ENCODE peak calls at places on chromosomes 12 and 14, in six cellular contexts. Y is left ventricle myocardium inferior, R is suprapubic skin, S is fibroblast of pulmonary artery, Z is IMR-90, X is Caco-2. P is an unnamed sample.

GRCh38 chr12:18868673-18869072 is 130.8 kb downstream of the CAPZA3 start:
- DNase-seq in Y (no peak), R (no peak), Z (peak), X (no peak), S (peak), P (peak)

GRCh38 chr14:99098199-99098598 is 173.8 kb downstream of the BCL11B start:
- DNase-seq in Y (no peak), S (no peak), R (no peak), Z (no peak), X (no peak), P (no peak)

GRCh38 chr14:56816575-56817391 is 6.5 kb upstream of the OTX2 start:
- DNase-seq in Z (no peak), S (no peak), R (no peak), Y (no peak), X (no peak), P (no peak)

GRCh38 chr12:72295101-72295500 is 22.9 kb downstream of the TRHDE start:
- DNase-seq in R (no peak), S (no peak), Z (peak), Y (no peak), X (no peak), P (no peak)

GRCh38 chr12:69052613-69053408 is 119.8 kb upstream of the CPM start:
- DNase-seq in Z (peak), X (peak), R (no peak), Y (no peak), S (peak), P (peak)

GRCh38 chr14:74558655-74559054 is 53.4 kb downstream of the LTBP2 start:
- DNase-seq in X (no peak), R (no peak), Y (no peak), S (peak), Z (peak), P (peak)

GRCh38 chr14:100037351-100037750 is 27.9 kb upstream of the EVL start:
- DNase-seq in Z (peak), R (no peak), X (no peak), Y (no peak), S (peak), P (peak)

GRCh38 chr14:94050231-94050880 is 24.2 kb downstream of the OTUB2 start:
- DNase-seq in X (no peak), Z (no peak), R (no peak), Y (peak), S (no peak), P (no peak)

GRCh38 chr12:13112968-13113367 is 9.5 kb upstream of the GSG1 start:
- DNase-seq in R (no peak), S (no peak), Z (no peak), Y (no peak), X (no peak), P (no peak)

GRCh38 chr12:122322501-122322900 is 56.2 kb upstream of the VPS33A start:
- DNase-seq in Z (peak), X (no peak), Y (no peak), R (no peak), S (peak), P (no peak)

GRCh38 chr12:96824074-96824837 is 82.8 kb upstream of the NEDD1 start:
- DNase-seq in S (no peak), Z (no peak), R (no peak), Y (no peak), X (no peak), P (no peak)

GRCh38 chr12:96824838-96825236 is 82.2 kb upstream of the NEDD1 start:
- DNase-seq in R (no peak), S (no peak), Y (no peak), Z (no peak), X (no peak), P (no peak)

GRCh38 chr12:96829354-96829753 is 77.7 kb upstream of the NEDD1 start:
- DNase-seq in R (no peak), X (no peak), S (no peak), Y (no peak), Z (no peak), P (no peak)

GRCh38 chr12:96831346-96831745 is 75.7 kb upstream of the NEDD1 start:
- DNase-seq in Z (no peak), Y (no peak), R (no peak), S (no peak), X (no peak), P (no peak)

DNA sequence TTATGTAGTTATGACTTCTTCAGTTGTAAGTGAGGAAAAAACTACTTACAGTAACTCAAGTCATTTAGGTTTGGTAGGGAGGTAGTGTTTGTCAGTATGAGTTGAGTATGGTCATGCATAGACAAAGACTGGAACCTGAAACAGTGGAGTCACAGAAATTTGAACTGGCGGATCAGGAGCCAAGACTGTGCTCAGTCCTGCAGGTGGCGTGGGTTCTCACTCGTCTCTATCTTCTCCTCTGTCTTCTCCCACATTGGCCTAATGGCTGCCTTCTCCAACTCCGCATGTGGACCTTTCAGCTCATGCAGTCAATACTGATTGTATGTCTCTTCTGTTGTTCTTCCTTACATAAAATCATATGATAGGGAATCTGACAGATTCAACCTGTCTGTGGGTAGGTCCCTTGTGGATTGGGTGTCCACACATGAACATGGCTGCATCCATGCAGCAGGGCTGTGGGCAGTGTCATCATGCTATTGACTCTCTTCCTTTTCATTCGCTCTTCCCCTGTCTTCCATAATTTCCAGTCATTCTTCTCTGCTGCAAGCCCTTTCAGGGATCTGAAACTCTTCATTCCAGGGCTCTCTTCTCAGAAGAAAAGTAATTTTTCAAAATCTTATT is 78.8 kb upstream of the NEDD1 start:
- DNase-seq in S (no peak), Y (no peak), R (no peak), X (no peak), Z (no peak), P (no peak)
- TF ChIP-seq CTCF in S (no peak), Y (no peak), R (no peak), X (no peak), Z (no peak), P (peak)

GRCh38 chr14:24307575-24308341 is at the start of gene CIDEB:
- DNase-seq in Y (peak), Z (peak), X (peak), S (peak), R (no peak), P (peak)
- H3K4me3 ChIP-seq in Y (no peak), Z (no peak), X (peak), S (no peak), R (no peak), P (no peak)

GRCh38 chr14:101082036-101082435 is 178.5 kb upstream of the RTL1 start:
- DNase-seq in Y (no peak), Z (no peak), R (no peak), S (no peak), X (no peak), P (no peak)
- TF ChIP-seq CTCF in Y (no peak), Z (no peak), R (no peak), S (no peak), X (no peak), P (no peak)

GRCh38 chr12:6200266-6201198 is at the start of gene CD9:
- DNase-seq in Z (no peak), R (no peak), S (peak), Y (peak), X (peak), P (no peak)

GRCh38 chr12:6202846-6203245 is 2.6 kb downstream of the CD9 start:
- DNase-seq in Z (no peak), S (no peak), Y (no peak), X (no peak), R (no peak), P (no peak)

GRCh38 chr12:6201775-6202292 is 1.6 kb downstream of the CD9 start:
- DNase-seq in X (no peak), Y (no peak), Z (no peak), R (no peak), S (no peak), P (no peak)

GRCh38 chr12:6201199-6201608 is 1.0 kb downstream of the CD9 start:
- DNase-seq in S (no peak), R (no peak), Z (no peak), Y (no peak), X (peak), P (no peak)

DNA sequence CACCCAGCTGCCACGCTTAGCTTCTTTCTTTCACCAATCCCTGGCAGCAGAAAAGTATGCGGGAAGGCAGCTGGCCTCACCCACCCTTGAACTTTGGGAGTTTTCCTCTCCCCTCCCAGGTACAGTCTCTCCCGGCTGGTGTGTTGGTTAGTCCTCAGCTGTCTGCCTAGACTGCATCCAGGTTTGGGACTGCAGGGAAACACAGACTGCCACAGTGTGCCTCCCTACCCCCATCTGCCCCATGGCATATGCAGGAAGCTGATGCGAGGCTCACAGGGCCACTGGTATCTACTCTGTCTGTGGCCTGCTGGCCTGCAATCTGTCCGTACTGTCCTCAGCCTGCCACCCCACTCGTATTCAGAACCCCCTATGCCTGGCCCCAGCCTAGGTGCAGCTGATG is 2.1 kb downstream of the CD9 start:
- DNase-seq in S (no peak), R (no peak), Z (no peak), Y (no peak), X (no peak), P (no peak)
- H3K4me3 ChIP-seq in S (peak), R (peak), Z (no peak), Y (peak), X (no peak), P (no peak)

GRCh38 chr12:49340095-49340870 is 3.3 kb upstream of the C1QL4 start:
- DNase-seq in S (no peak), R (peak), Y (no peak), Z (no peak), X (no peak), P (no peak)

GRCh38 chr12:49341777-49342065 is 4.7 kb upstream of the C1QL4 start:
- DNase-seq in X (no peak), Y (no peak), R (no peak), S (no peak), Z (no peak), P (no peak)

GRCh38 chr12:49340971-49341776 is 4.2 kb upstream of the C1QL4 start:
- DNase-seq in S (no peak), R (peak), X (no peak), Y (no peak), Z (no peak), P (no peak)

GRCh38 chr12:49342914-49343731 is 3.6 kb upstream of the DNAJC22 start:
- DNase-seq in S (no peak), Z (no peak), Y (no peak), X (no peak), R (peak), P (no peak)

DNA sequence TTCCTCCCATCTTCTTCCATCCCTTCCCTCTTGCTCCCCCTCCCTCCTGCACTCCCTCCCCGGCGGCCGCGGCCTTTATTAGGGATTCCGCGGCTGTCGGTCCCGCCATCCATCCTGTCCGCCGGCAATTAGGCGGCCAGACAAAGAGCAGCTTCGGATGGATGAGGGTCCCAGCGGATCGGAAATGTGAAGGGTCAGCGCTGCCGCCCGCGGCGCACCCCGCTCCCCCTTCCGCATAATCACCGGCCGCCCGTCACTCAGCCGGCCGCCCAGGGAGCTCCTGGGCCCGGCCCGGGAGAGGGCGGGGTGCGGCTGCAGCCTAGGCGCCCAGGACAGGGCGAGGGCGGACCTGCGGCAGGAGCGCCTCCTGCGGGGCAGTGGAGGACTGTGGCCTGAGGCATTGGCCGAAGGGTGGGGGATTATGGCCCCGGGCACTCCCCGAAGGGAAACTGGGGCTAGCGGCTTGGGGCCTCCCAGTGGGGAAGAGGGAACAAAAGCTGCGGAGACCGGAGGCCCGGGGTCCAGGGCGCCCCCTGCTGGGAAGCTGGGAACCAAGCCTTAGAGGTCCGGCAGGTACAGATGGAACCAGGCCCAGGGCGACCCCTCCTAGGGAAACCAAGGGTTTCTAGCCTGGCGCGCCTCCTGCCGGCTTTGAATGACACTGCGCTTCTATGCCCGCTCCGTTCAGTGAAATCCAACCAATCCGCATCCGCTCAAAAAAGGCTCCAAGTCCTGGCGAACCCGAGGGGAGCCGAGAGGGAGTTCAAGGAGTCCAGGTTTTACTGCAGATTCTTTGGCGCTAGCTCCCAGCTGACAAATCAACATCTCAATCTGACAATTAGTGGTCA is 4.4 kb upstream of the DNAJC22 start:
- DNase-seq in Y (peak), Z (peak), X (peak), R (peak), S (peak), P (peak)
- TF ChIP-seq CTCF in Y (peak), Z (peak), X (peak), R (peak), S (peak), P (peak)

DNA sequence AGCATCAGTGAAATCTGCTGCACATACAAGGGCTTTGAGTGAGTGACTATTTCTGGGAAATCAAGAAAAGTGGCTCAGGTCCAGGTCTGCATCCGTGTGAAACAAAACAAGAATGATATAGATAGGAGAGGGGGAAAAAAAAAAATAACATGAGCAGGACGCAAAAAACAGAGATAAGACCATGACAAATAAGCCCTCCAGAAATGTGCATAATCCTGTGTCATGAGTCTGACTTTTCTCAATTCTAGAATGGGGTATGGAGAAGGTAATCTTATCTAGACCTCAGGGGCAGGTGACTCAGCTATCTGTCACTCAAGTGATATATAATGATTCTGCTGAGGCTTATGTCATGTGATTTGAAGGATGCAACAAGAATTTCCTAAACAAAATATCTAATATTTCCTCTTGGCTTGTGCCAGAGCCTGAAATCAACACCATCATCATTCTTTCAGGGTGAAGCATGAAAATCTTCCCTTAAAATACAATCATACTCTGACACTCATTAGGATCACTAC is 250.0 kb downstream of the PHLDA1 start:
- DNase-seq in S (peak), R (no peak), Y (no peak), X (no peak), Z (peak), P (no peak)
- H3K4me3 ChIP-seq in S (no peak), R (no peak), Y (no peak), X (no peak), Z (no peak), P (no peak)

GRCh38 chr12:37672655-37673260 is 643.8 kb upstream of the ALG10B start:
- DNase-seq in Z (no peak), X (no peak), Y (no peak), R (no peak), S (peak), P (no peak)
- TF ChIP-seq CTCF in Z (peak), X (peak), Y (no peak), R (no peak), S (peak), P (peak)

DNA sequence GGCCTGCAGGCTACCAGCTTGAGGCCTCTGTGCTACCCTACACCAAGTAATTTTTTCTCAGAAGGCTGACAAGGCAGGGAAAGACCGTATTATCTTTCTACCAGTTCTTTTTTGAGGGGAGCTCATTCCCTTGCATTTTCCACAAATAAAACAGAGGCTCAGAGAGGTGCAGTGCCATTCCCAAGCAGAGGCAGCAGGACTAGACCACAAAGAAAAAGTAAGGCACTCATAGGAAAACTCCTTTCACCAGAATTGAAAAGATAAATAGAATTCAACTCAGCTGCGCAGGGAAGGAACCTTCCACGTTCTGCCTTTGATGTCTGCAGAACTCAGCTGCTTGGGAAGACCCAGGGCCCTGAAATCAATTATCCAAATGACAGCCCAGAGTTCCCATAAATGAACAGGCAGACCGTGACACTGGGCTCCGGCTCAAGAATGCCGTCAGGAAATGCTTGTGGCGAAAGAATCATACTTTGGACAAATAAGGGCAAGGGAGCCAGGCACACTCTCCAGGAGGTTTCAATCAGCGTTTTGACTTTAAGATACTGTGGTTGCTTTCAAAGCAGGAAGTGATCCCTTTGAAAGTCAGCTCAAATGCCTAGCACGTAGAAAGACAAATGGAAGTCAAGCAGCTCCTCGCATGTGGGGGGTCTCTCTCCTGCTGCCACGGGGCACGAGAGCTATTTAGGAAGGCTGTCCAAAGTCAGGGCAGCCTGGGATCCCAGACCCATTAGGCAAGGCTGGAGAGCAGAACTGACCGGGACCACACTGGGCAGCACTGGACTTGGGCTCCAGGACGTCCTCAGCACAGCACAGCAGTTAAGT is 14.0 kb downstream of the KCTD10 start:
- DNase-seq in Y (peak), Z (peak), S (peak), R (peak), X (no peak), P (peak)
- H3K4me3 ChIP-seq in Y (peak), Z (peak), S (peak), R (peak), X (no peak), P (peak)

P was measured in AG10803.